ENCODE peak calls at places on chromosomes 12 and 14, in six cellular contexts. One of them, this sample, is unnamed.

GRCh38 chr14:36281309-36281708 is 39.1 kb downstream of the MBIP start:
- DNase-seq in IMR-90: no peak
- DNase-seq in H1: no peak
- DNase-seq in neuronal stem cell: no peak
- DNase-seq in mesendoderm: peak
- DNase-seq in mesenchymal stem cell: no peak
- DNase-seq in this sample: peak

GRCh38 chr12:49872781-49873181 is 29.9 kb upstream of the BCDIN3D start:
- DNase-seq in IMR-90: peak
- DNase-seq in H1: no peak
- DNase-seq in neuronal stem cell: no peak
- DNase-seq in mesendoderm: no peak
- DNase-seq in mesenchymal stem cell: peak
- DNase-seq in this sample: peak

GRCh38 chr12:80551897-80552296 is 107.9 kb downstream of the PTPRQ start:
- DNase-seq in IMR-90: peak
- DNase-seq in H1: no peak
- DNase-seq in neuronal stem cell: no peak
- DNase-seq in mesendoderm: no peak
- DNase-seq in mesenchymal stem cell: peak
- DNase-seq in this sample: no peak

GRCh38 chr12:123633379-123634141 is at the start of the genes EIF2B1 and GTF2H3:
- DNase-seq in IMR-90: peak
- DNase-seq in H1: peak
- DNase-seq in neuronal stem cell: peak
- DNase-seq in mesendoderm: peak
- DNase-seq in mesenchymal stem cell: peak
- DNase-seq in this sample: peak

GRCh38 chr12:106138646-106139421 is at the start of gene NUAK1:
- DNase-seq in IMR-90: peak
- DNase-seq in H1: no peak
- DNase-seq in neuronal stem cell: peak
- DNase-seq in mesendoderm: peak
- DNase-seq in mesenchymal stem cell: peak
- DNase-seq in this sample: peak

GRCh38 chr14:23071244-23071974 is 14.1 kb upstream of the CDH24 start:
- DNase-seq in IMR-90: peak
- DNase-seq in H1: peak
- DNase-seq in neuronal stem cell: peak
- DNase-seq in mesendoderm: peak
- DNase-seq in mesenchymal stem cell: peak
- DNase-seq in this sample: peak

GRCh38 chr12:48810817-48811453 is 7.4 kb upstream of the CACNB3 start:
- DNase-seq in IMR-90: peak
- DNase-seq in H1: no peak
- DNase-seq in neuronal stem cell: no peak
- DNase-seq in mesendoderm: peak
- DNase-seq in mesenchymal stem cell: peak
- DNase-seq in this sample: no peak

GRCh38 chr14:55450124-55450523 is 9.7 kb upstream of the TBPL2 start:
- DNase-seq in IMR-90: no peak
- DNase-seq in H1: no peak
- DNase-seq in neuronal stem cell: no peak
- DNase-seq in mesendoderm: no peak
- DNase-seq in mesenchymal stem cell: no peak
- DNase-seq in this sample: no peak

GRCh38 chr14:73503648-73504047 is 12.9 kb downstream of the RIOX1 start:
- DNase-seq in IMR-90: peak
- DNase-seq in H1: no peak
- DNase-seq in neuronal stem cell: no peak
- DNase-seq in mesendoderm: no peak
- DNase-seq in mesenchymal stem cell: peak
- DNase-seq in this sample: no peak

GRCh38 chr12:49541140-49541861 is 2.5 kb downstream of the KCNH3 start:
- DNase-seq in IMR-90: no peak
- DNase-seq in H1: no peak
- DNase-seq in neuronal stem cell: no peak
- DNase-seq in mesendoderm: no peak
- DNase-seq in mesenchymal stem cell: no peak
- DNase-seq in this sample: no peak

GRCh38 chr14:22194669-22195068 is 394.4 kb downstream of the DAD1 start:
- DNase-seq in IMR-90: peak
- DNase-seq in H1: no peak
- DNase-seq in neuronal stem cell: no peak
- DNase-seq in mesendoderm: no peak
- DNase-seq in mesenchymal stem cell: no peak
- DNase-seq in this sample: no peak

GRCh38 chr12:97277030-97277429 is 185.6 kb upstream of the RMST start:
- DNase-seq in IMR-90: no peak
- DNase-seq in H1: no peak
- DNase-seq in neuronal stem cell: no peak
- DNase-seq in mesendoderm: no peak
- DNase-seq in mesenchymal stem cell: no peak
- DNase-seq in this sample: no peak
- H2BK15ac ChIP-seq in IMR-90: no peak
- H2BK15ac ChIP-seq in H1: no peak
- H2BK15ac ChIP-seq in neuronal stem cell: no peak
- H2BK15ac ChIP-seq in mesendoderm: no peak
- H2BK15ac ChIP-seq in mesenchymal stem cell: no peak
- H2BK15ac ChIP-seq in this sample: no peak

GRCh38 chr14:94445003-94445402 is 7.6 kb downstream of the SERPINA11 start:
- DNase-seq in IMR-90: no peak
- DNase-seq in H1: no peak
- DNase-seq in neuronal stem cell: no peak
- DNase-seq in mesendoderm: no peak
- DNase-seq in mesenchymal stem cell: no peak
- DNase-seq in this sample: no peak

GRCh38 chr14:94447986-94448808 is 4.4 kb downstream of the SERPINA11 start:
- DNase-seq in IMR-90: no peak
- DNase-seq in H1: no peak
- DNase-seq in neuronal stem cell: no peak
- DNase-seq in mesendoderm: no peak
- DNase-seq in mesenchymal stem cell: no peak
- DNase-seq in this sample: no peak

GRCh38 chr14:94449930-94450329 is 2.7 kb downstream of the SERPINA11 start:
- DNase-seq in IMR-90: no peak
- DNase-seq in H1: no peak
- DNase-seq in neuronal stem cell: no peak
- DNase-seq in mesendoderm: no peak
- DNase-seq in mesenchymal stem cell: no peak
- DNase-seq in this sample: no peak

GRCh38 chr14:94446126-94446525 is 6.5 kb downstream of the SERPINA11 start:
- DNase-seq in IMR-90: no peak
- DNase-seq in H1: no peak
- DNase-seq in neuronal stem cell: no peak
- DNase-seq in mesendoderm: no peak
- DNase-seq in mesenchymal stem cell: no peak
- DNase-seq in this sample: no peak

GRCh38 chr14:94447206-94447605 is 5.4 kb downstream of the SERPINA11 start:
- DNase-seq in IMR-90: no peak
- DNase-seq in H1: no peak
- DNase-seq in neuronal stem cell: no peak
- DNase-seq in mesendoderm: no peak
- DNase-seq in mesenchymal stem cell: no peak
- DNase-seq in this sample: no peak
- H2BK15ac ChIP-seq in IMR-90: no peak
- H2BK15ac ChIP-seq in H1: no peak
- H2BK15ac ChIP-seq in neuronal stem cell: no peak
- H2BK15ac ChIP-seq in mesendoderm: no peak
- H2BK15ac ChIP-seq in mesenchymal stem cell: no peak
- H2BK15ac ChIP-seq in this sample: no peak

DNA sequence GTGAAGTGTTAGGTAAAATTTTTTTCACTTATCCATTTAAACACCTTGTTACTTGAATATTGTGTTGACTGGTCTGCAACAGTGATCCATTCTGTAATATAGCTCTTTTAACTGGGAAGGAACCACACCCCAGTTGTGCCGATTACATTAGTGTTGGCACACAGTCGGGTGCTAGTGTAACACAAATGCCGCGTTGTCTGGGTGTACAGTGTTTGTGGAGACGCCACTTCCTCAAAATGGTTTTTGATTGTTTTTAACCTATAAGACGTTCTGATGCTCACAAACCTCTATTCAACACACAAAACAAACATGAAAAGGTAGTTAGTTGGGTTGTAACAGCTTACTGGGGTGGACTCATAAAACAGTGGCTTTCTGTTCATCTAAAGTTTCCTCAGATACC is 48.0 kb upstream of the TRAF3 start:
- DNase-seq in IMR-90: no peak
- DNase-seq in H1: no peak
- DNase-seq in neuronal stem cell: no peak
- DNase-seq in mesendoderm: no peak
- DNase-seq in mesenchymal stem cell: no peak
- DNase-seq in this sample: no peak
- H2BK15ac ChIP-seq in IMR-90: no peak
- H2BK15ac ChIP-seq in H1: no peak
- H2BK15ac ChIP-seq in neuronal stem cell: no peak
- H2BK15ac ChIP-seq in mesendoderm: no peak
- H2BK15ac ChIP-seq in mesenchymal stem cell: no peak
- H2BK15ac ChIP-seq in this sample: no peak

DNA sequence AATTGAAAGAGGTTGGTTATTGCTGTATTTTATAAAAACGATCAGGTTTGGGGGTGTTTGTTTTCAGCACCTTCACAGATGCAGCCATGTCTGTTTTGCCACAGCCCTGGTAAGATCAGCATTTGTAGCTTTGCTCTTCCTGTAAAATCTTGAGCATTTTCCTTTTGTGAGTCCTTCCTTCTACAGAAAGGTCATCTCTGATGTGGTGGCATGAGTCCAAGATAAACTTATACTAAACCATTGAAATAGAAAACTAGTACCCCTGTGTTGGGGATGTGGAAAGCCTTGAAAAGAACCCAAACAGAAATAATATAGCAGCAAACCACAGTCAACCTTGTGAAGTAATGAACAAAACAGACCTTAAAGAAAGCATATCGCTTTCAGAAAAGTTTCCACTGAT is 85.5 kb downstream of the TGFB3 start:
- DNase-seq in IMR-90: no peak
- DNase-seq in H1: no peak
- DNase-seq in neuronal stem cell: no peak
- DNase-seq in mesendoderm: no peak
- DNase-seq in mesenchymal stem cell: no peak
- DNase-seq in this sample: no peak
- H2BK15ac ChIP-seq in IMR-90: no peak
- H2BK15ac ChIP-seq in H1: no peak
- H2BK15ac ChIP-seq in neuronal stem cell: no peak
- H2BK15ac ChIP-seq in mesendoderm: no peak
- H2BK15ac ChIP-seq in mesenchymal stem cell: no peak
- H2BK15ac ChIP-seq in this sample: no peak

DNA sequence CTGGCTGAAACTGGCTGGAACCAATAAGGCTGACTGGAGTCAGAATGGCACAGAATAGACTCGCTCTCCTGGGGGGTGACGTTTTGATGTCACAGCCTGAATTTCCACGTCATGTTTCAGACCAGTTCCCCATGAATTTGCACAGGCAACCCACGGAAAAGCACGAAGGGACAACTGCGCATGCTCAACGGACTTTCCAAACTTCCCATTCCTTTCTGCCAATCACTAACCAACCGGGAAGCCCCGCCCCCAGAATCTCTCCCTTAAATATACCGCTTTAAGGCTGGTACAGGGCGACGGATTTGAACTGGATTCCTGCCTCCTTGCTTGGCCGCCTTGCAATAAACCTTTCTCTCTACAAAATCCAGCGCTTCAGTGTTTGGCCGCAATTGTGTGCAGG is 434.7 kb downstream of the APAF1 start:
- DNase-seq in IMR-90: no peak
- DNase-seq in H1: no peak
- DNase-seq in neuronal stem cell: no peak
- DNase-seq in mesendoderm: no peak
- DNase-seq in mesenchymal stem cell: no peak
- DNase-seq in this sample: no peak
- H2BK15ac ChIP-seq in IMR-90: no peak
- H2BK15ac ChIP-seq in H1: no peak
- H2BK15ac ChIP-seq in neuronal stem cell: no peak
- H2BK15ac ChIP-seq in mesendoderm: no peak
- H2BK15ac ChIP-seq in mesenchymal stem cell: no peak
- H2BK15ac ChIP-seq in this sample: no peak

DNA sequence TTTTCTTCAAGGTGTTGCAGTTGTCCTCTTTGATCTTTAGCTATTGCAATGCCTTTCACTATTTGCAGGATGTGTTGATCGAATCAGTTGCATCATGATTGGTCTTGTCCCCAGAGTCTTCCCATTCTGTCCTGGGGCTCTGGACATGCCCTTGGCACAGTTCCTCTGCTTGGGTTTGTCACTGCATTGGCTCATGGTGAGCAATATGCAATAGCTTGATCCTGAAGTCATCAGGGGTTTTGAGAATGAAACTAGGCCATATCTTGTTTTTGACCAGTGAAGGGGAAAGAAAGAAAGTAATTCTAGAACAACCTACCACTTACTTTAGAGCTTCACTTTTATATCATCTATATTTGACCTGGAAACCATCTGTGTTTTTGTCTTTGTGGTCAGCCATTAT is 281.5 kb downstream of the TMEM117 start:
- DNase-seq in IMR-90: peak
- DNase-seq in H1: no peak
- DNase-seq in neuronal stem cell: no peak
- DNase-seq in mesendoderm: no peak
- DNase-seq in mesenchymal stem cell: no peak
- DNase-seq in this sample: no peak
- H2BK15ac ChIP-seq in IMR-90: no peak
- H2BK15ac ChIP-seq in H1: no peak
- H2BK15ac ChIP-seq in neuronal stem cell: no peak
- H2BK15ac ChIP-seq in mesendoderm: no peak
- H2BK15ac ChIP-seq in mesenchymal stem cell: no peak
- H2BK15ac ChIP-seq in this sample: no peak

GRCh38 chr14:104957146-104958113 is 20.7 kb downstream of the AHNAK2 start:
- DNase-seq in IMR-90: no peak
- DNase-seq in H1: no peak
- DNase-seq in neuronal stem cell: no peak
- DNase-seq in mesendoderm: no peak
- DNase-seq in mesenchymal stem cell: no peak
- DNase-seq in this sample: no peak
- H2BK15ac ChIP-seq in IMR-90: no peak
- H2BK15ac ChIP-seq in H1: no peak
- H2BK15ac ChIP-seq in neuronal stem cell: peak
- H2BK15ac ChIP-seq in mesendoderm: no peak
- H2BK15ac ChIP-seq in mesenchymal stem cell: no peak
- H2BK15ac ChIP-seq in this sample: no peak

GRCh38 chr14:79740043-79740442 is 471.3 kb downstream of the DIO2 start:
- DNase-seq in IMR-90: no peak
- DNase-seq in H1: no peak
- DNase-seq in neuronal stem cell: peak
- DNase-seq in mesendoderm: peak
- DNase-seq in mesenchymal stem cell: no peak
- DNase-seq in this sample: no peak
- H2BK15ac ChIP-seq in IMR-90: no peak
- H2BK15ac ChIP-seq in H1: no peak
- H2BK15ac ChIP-seq in neuronal stem cell: no peak
- H2BK15ac ChIP-seq in mesendoderm: no peak
- H2BK15ac ChIP-seq in mesenchymal stem cell: no peak
- H2BK15ac ChIP-seq in this sample: no peak

GRCh38 chr12:22648668-22649067 is 23.7 kb downstream of the ETNK1 start:
- DNase-seq in IMR-90: no peak
- DNase-seq in H1: no peak
- DNase-seq in neuronal stem cell: no peak
- DNase-seq in mesendoderm: no peak
- DNase-seq in mesenchymal stem cell: no peak
- DNase-seq in this sample: no peak
- H2BK15ac ChIP-seq in IMR-90: no peak
- H2BK15ac ChIP-seq in H1: no peak
- H2BK15ac ChIP-seq in neuronal stem cell: no peak
- H2BK15ac ChIP-seq in mesendoderm: no peak
- H2BK15ac ChIP-seq in mesenchymal stem cell: no peak
- H2BK15ac ChIP-seq in this sample: no peak

GRCh38 chr14:29191092-29191491 is 424.5 kb downstream of the FOXG1 start:
- DNase-seq in IMR-90: no peak
- DNase-seq in H1: no peak
- DNase-seq in neuronal stem cell: no peak
- DNase-seq in mesendoderm: no peak
- DNase-seq in mesenchymal stem cell: no peak
- DNase-seq in this sample: no peak
- H2BK15ac ChIP-seq in IMR-90: no peak
- H2BK15ac ChIP-seq in H1: no peak
- H2BK15ac ChIP-seq in neuronal stem cell: no peak
- H2BK15ac ChIP-seq in mesendoderm: no peak
- H2BK15ac ChIP-seq in mesenchymal stem cell: no peak
- H2BK15ac ChIP-seq in this sample: no peak